ENCODE peak calls at places on chromosomes 12 and 14, in ten cellular contexts. V is uterus, J is endothelial cell of umbilical vein, B is HCT116, N is GM23338, T is cardiac muscle cell, H is ovary, G is IMR-90, I is right cardiac atrium, P is DND-41. X is an unnamed sample.

GRCh38 chr14:89445252-89445973 is 28.4 kb upstream of the FOXN3 start:
- DNase-seq in B (no peak), H (no peak), T (no peak), I (no peak), J (no peak), V (no peak), P (peak), N (no peak), G (peak), X (no peak)

GRCh38 chr12:69500631-69501030 is 30.4 kb downstream of the FRS2 start:
- DNase-seq in P (no peak), H (no peak), J (no peak), G (peak), N (no peak), B (no peak), T (no peak), V (no peak), I (no peak), X (no peak)

GRCh38 chr14:90781344-90781761 is 34.9 kb downstream of the TTC7B start:
- DNase-seq in N (no peak), P (no peak), G (peak), H (no peak), J (no peak), T (peak), B (no peak), V (peak), I (no peak), X (no peak)

GRCh38 chr12:106248177-106248848 is 493 bp upstream of the CKAP4 start:
- DNase-seq in J (peak), G (peak), T (peak), V (peak), N (peak), I (peak), H (peak), B (no peak), P (no peak), X (peak)

GRCh38 chr12:76943004-76943403 is 64.2 kb upstream of the CSRP2 start:
- DNase-seq in H (no peak), G (no peak), T (no peak), B (no peak), P (no peak), I (no peak), N (no peak), J (no peak), V (no peak), X (no peak)

GRCh38 chr12:88522961-88523360 is 57.3 kb downstream of the KITLG start:
- DNase-seq in P (no peak), G (no peak), N (no peak), J (no peak), V (no peak), H (no peak), T (no peak), B (no peak), I (no peak), X (no peak)

GRCh38 chr12:115730975-115731541 is 546.4 kb downstream of the MED13L start:
- DNase-seq in H (no peak), B (no peak), P (no peak), V (no peak), T (no peak), J (no peak), G (no peak), N (no peak), I (no peak), X (no peak)

GRCh38 chr14:95157987-95158712 is 821 bp upstream of the DICER1 start:
- DNase-seq in P (no peak), J (no peak), I (peak), T (no peak), V (no peak), G (no peak), H (no peak), N (peak), B (no peak), X (no peak)

GRCh38 chr14:71799831-71800230 is 132.4 kb upstream of the RGS6 start:
- DNase-seq in B (no peak), I (no peak), N (no peak), T (no peak), V (no peak), J (no peak), G (no peak), P (no peak), H (no peak), X (no peak)

GRCh38 chr12:104825408-104825807 is 132.7 kb downstream of the SLC41A2 start:
- DNase-seq in B (no peak), J (no peak), V (no peak), P (no peak), T (peak), N (peak), I (no peak), H (no peak), G (peak), X (no peak)

GRCh38 chr12:109767991-109768900 is 54.6 kb downstream of the FAM222A start:
- DNase-seq in J (no peak), G (no peak), V (no peak), N (no peak), P (no peak), B (no peak), I (no peak), H (peak), T (no peak), X (no peak)

GRCh38 chr12:100404769-100405407 is 48.0 kb downstream of the SLC17A8 start:
- DNase-seq in I (no peak), J (peak), T (peak), B (peak), N (peak), P (peak), H (no peak), G (peak), V (no peak), X (peak)

GRCh38 chr12:29517265-29517664 is 19.8 kb upstream of the OVCH1 start:
- DNase-seq in P (no peak), H (no peak), N (no peak), T (no peak), B (no peak), V (no peak), J (no peak), I (no peak), G (no peak), X (no peak)

GRCh38 chr12:59820594-59821011 is 224.8 kb downstream of the SLC16A7 start:
- DNase-seq in N (no peak), V (no peak), T (no peak), J (no peak), H (no peak), G (peak), I (no peak), B (no peak), P (no peak), X (no peak)

GRCh38 chr12:45050751-45051489 is at the start of gene DBX2:
- DNase-seq in G (no peak), B (no peak), H (no peak), J (no peak), I (peak), N (peak), T (peak), V (no peak), P (no peak), X (no peak)

GRCh38 chr14:90569606-90570462 is 173.0 kb downstream of the CALM1 start:
- DNase-seq in N (no peak), H (no peak), V (no peak), P (no peak), G (no peak), T (no peak), J (no peak), I (peak), B (no peak), X (no peak)

GRCh38 chr14:36976571-36977023 is 195.8 kb downstream of the SLC25A21 start:
- DNase-seq in I (no peak), J (no peak), B (no peak), P (no peak), V (no peak), G (peak), H (no peak), N (no peak), T (no peak), X (no peak)

GRCh38 chr12:116434155-116435065 is 124.8 kb upstream of the MAP1LC3B2 start:
- DNase-seq in G (peak), J (peak), T (peak), I (peak), N (peak), P (no peak), V (peak), B (peak), H (peak), X (peak)

GRCh38 chr12:90854136-90854689 is 100.8 kb downstream of the CCER1 start:
- DNase-seq in G (peak), H (peak), I (no peak), P (peak), T (peak), J (peak), V (no peak), B (peak), N (peak), X (peak)

GRCh38 chr12:127393896-127394295 is 873.1 kb upstream of the TMEM132C start:
- DNase-seq in B (no peak), J (no peak), T (peak), V (no peak), H (no peak), G (peak), N (no peak), I (no peak), P (no peak), X (no peak)

GRCh38 chr14:91888641-91889476 is 21.5 kb upstream of the TC2N start:
- DNase-seq in N (no peak), V (no peak), B (no peak), H (no peak), I (no peak), P (no peak), G (peak), T (no peak), J (no peak), X (no peak)

GRCh38 chr14:22487401-22487800 is 101.6 kb downstream of the DAD1 start:
- DNase-seq in T (no peak), H (no peak), V (no peak), N (no peak), G (no peak), J (no peak), P (no peak), B (no peak), I (no peak), X (no peak)

GRCh38 chr12:60689137-60689536 is 1093.3 kb downstream of the SLC16A7 start:
- DNase-seq in H (no peak), B (peak), I (no peak), T (no peak), P (no peak), N (peak), V (no peak), J (no peak), G (no peak), X (no peak)

GRCh38 chr14:90703841-90704240 is 112.4 kb downstream of the TTC7B start:
- DNase-seq in B (no peak), I (no peak), P (no peak), J (no peak), V (no peak), H (no peak), N (no peak), G (no peak), T (no peak), X (no peak)

GRCh38 chr14:92657457-92658142 is 90.8 kb downstream of the LGMN start:
- DNase-seq in V (no peak), I (peak), N (no peak), H (no peak), G (no peak), J (no peak), T (no peak), P (no peak), B (no peak), X (no peak)

GRCh38 chr14:35556548-35556947 is 22.6 kb downstream of the INSM2 start:
- DNase-seq in V (no peak), T (no peak), J (no peak), H (no peak), P (no peak), G (no peak), B (no peak), I (no peak), N (no peak), X (no peak)

GRCh38 chr12:53343978-53344377 is 7.8 kb upstream of the SP7 start:
- DNase-seq in N (no peak), G (no peak), J (no peak), V (no peak), B (no peak), H (no peak), T (no peak), I (no peak), P (no peak), X (no peak)

GRCh38 chr12:53345486-53346195 is 9.5 kb upstream of the SP7 start:
- DNase-seq in V (peak), J (peak), H (peak), P (no peak), G (no peak), I (peak), T (peak), B (no peak), N (peak), X (no peak)

GRCh38 chr12:53343449-53343848 is 7.3 kb upstream of the SP7 start:
- DNase-seq in G (no peak), B (no peak), J (no peak), P (no peak), T (no peak), V (no peak), N (no peak), H (no peak), I (no peak), X (no peak)

GRCh38 chr12:53344487-53344823 is 8.3 kb upstream of the SP7 start:
- DNase-seq in B (no peak), V (no peak), H (no peak), J (no peak), N (no peak), I (no peak), P (no peak), G (no peak), T (no peak), X (no peak)

GRCh38 chr12:53344824-53345485 is 8.8 kb upstream of the SP7 start:
- DNase-seq in N (peak), P (peak), B (no peak), T (peak), J (peak), G (peak), I (peak), V (peak), H (peak), X (peak)
- H3K27ac ChIP-seq in N (no peak), P (peak), B (peak), T (peak), J (peak), G (peak), I (peak), V (peak), H (peak), X (peak)

GRCh38 chr12:75481013-75481705 is 604 bp downstream of the GLIPR1 start:
- DNase-seq in V (no peak), J (peak), I (no peak), H (no peak), N (no peak), T (peak), P (no peak), G (no peak), B (no peak), X (no peak)

GRCh38 chr12:75478395-75478794 is 2.2 kb upstream of the GLIPR1 start:
- DNase-seq in N (no peak), I (no peak), H (no peak), J (no peak), T (peak), P (peak), G (peak), B (no peak), V (no peak), X (no peak)

GRCh38 chr12:75481774-75482173 is 1.2 kb downstream of the GLIPR1 start:
- DNase-seq in G (peak), P (no peak), N (no peak), V (peak), I (no peak), T (peak), H (no peak), J (no peak), B (no peak), X (no peak)

GRCh38 chr12:75479963-75480461 is 543 bp upstream of the GLIPR1 start:
- DNase-seq in V (no peak), T (peak), P (no peak), J (peak), I (no peak), N (no peak), B (no peak), G (peak), H (no peak), X (no peak)

DNA sequence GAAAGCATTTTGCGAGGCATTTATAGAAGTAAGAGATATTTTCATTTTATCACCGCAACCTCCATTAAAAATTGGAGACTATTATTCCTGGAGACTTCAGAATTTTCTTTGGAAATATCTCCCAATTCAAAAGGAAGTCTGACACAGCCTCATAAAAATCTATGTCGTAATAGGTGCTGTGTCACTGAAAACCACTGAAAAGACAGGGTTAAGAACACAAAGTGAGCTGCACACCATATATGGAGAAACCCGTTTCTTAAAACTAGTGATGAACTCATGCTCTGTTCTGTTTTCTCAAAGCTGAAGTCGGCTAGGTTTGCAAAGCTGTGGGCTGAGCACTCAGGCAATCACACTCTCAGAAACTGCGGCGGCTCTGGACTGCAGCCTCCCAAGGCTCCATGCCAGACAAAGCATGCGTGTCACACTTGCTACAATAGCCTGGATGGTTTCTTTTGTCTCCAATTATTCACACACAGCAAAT is at the start of gene GLIPR1:
- DNase-seq in I (peak), H (peak), V (peak), N (no peak), P (peak), G (peak), J (peak), B (no peak), T (peak), X (peak)
- H3K27ac ChIP-seq in I (no peak), H (peak), V (peak), N (no peak), P (peak), G (peak), J (peak), B (no peak), T (no peak), X (peak)

DNA sequence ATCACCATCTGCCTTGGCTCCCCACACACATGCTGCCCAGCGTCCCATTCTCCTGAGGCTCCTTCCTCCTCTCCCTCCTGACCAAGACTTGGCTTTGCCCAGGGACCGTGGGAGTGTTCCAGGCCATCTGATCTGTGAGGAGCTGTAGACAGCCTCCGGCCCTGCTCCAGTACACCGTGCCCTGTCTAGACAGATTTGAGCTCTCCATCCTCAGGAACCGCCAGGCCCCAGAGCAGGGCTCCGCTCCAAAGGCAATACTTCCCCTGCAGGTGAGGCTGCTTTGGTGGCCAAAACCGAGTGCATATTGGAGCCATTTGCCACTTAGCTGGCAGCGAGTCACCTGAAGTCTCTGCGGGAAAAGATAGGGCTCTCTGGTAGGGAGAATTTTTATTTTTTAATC is 147.4 kb downstream of the ANO2 start:
- DNase-seq in P (no peak), B (no peak), J (no peak), N (no peak), I (no peak), V (no peak), H (no peak), G (no peak), T (no peak), X (no peak)
- H3K27ac ChIP-seq in P (no peak), B (no peak), J (no peak), N (no peak), I (no peak), V (no peak), H (no peak), G (no peak), T (no peak), X (no peak)

GRCh38 chr12:47773062-47773857 is at the start of gene SLC48A1:
- DNase-seq in P (peak), V (peak), G (peak), T (peak), H (peak), B (no peak), N (peak), J (peak), I (peak), X (peak)
- H3K27ac ChIP-seq in P (no peak), V (peak), G (peak), T (peak), H (peak), B (peak), N (no peak), J (no peak), I (peak), X (peak)

X was measured in colonic mucosa.